ENCODE peak calls at places on chromosomes 13 and 19, in four cellular contexts. R is activated T-helper 1 cell treated with anti-CD3 and anti-CD28 coated beads, Interleukin-12 subunit alpha, Interleukin-12 subunit beta, Interleukin-2, Interleukin-4 antibody, amounts not matched to agents 30 ng/mL and 10 ng/mL and 1 ng/mL, durations not matched to agents 14 hours and 24 hours and 36 hours; L is activated naive CD8-positive, alpha-beta T cell treated with anti-CD3 and anti-CD28 coated beads for 36 hours; Q is coronary artery. U is an unnamed sample.

GRCh38 chr13:52011690-52012511 is at the start of gene ALG11:
- DNase-seq in R (peak), L (peak), Q (peak), U (peak)

GRCh38 chr13:98848736-98849135 is 96.3 kb upstream of the SLC15A1 start:
- DNase-seq in R (no peak), L (no peak), Q (no peak), U (no peak)

GRCh38 chr19:4531562-4532165 is 3.4 kb downstream of the PLIN5 start:
- DNase-seq in R (no peak), L (no peak), Q (no peak), U (no peak)

GRCh38 chr19:46963093-46963734 is 56.4 kb upstream of the NPAS1 start:
- DNase-seq in R (no peak), L (no peak), Q (no peak), U (no peak)

GRCh38 chr19:4454952-4455738 is 2.4 kb downstream of the UBXN6 start:
- DNase-seq in R (no peak), L (no peak), Q (no peak), U (no peak)

GRCh38 chr13:76927955-76928354 is 20.4 kb upstream of the ACOD1 start:
- DNase-seq in R (no peak), L (no peak), Q (no peak), U (no peak)

GRCh38 chr13:99902657-99903056 is 68.9 kb downstream of the ZIC5 start:
- DNase-seq in R (no peak), L (no peak), Q (no peak), U (no peak)

GRCh38 chr19:19155495-19156219 is 14.4 kb downstream of the MEF2B start:
- DNase-seq in R (no peak), L (no peak), Q (no peak), U (no peak)

GRCh38 chr13:44407891-44408290 is 34.3 kb downstream of the SERP2 start:
- DNase-seq in R (no peak), L (no peak), Q (no peak), U (no peak)

GRCh38 chr19:58228584-58229254 is at the start of gene ZNF544:
- DNase-seq in R (peak), L (peak), Q (peak), U (peak)

GRCh38 chr19:36849701-36850645 is 703 bp upstream of the ZNF345 start:
- DNase-seq in R (peak), L (peak), Q (peak), U (peak)

GRCh38 chr13:112446347-112446861 is 70.2 kb downstream of the SPACA7 start:
- DNase-seq in R (no peak), L (no peak), Q (peak), U (no peak)

GRCh38 chr13:104414771-104415170 is 1348.6 kb upstream of the SLC10A2 start:
- DNase-seq in R (no peak), L (no peak), Q (no peak), U (no peak)

GRCh38 chr13:52851153-52851962 is 2.9 kb upstream of the PCDH8 start:
- DNase-seq in R (no peak), L (peak), Q (no peak), U (peak)

GRCh38 chr19:42089772-42090171 is 13.8 kb downstream of the ZNF574 start:
- DNase-seq in R (no peak), L (no peak), Q (no peak), U (no peak)

U was measured in RKO.